ENCODE peak calls at places on chromosomes 3 and 15, in ten cellular contexts. One of them, this sample, is unnamed.

GRCh38 chr3:50316657-50317242 is 5.8 kb downstream of the HYAL2 start:
- DNase-seq in AG04450: no peak
- DNase-seq in cardiac muscle cell: no peak
- DNase-seq in heart left ventricle: no peak
- DNase-seq in pancreas: no peak
- DNase-seq in osteoblast: peak
- DNase-seq in endothelial cell: no peak
- DNase-seq in tibial artery: no peak
- DNase-seq in K562: peak
- DNase-seq in GM13976: no peak
- DNase-seq in this sample: no peak

GRCh38 chr3:123042413-123042812 is 14.8 kb upstream of the SEMA5B start:
- DNase-seq in AG04450: no peak
- DNase-seq in cardiac muscle cell: no peak
- DNase-seq in heart left ventricle: no peak
- DNase-seq in pancreas: no peak
- DNase-seq in osteoblast: no peak
- DNase-seq in endothelial cell: no peak
- DNase-seq in tibial artery: no peak
- DNase-seq in K562: no peak
- DNase-seq in GM13976: no peak
- DNase-seq in this sample: no peak

GRCh38 chr3:105860649-105861048 is 8.2 kb downstream of the CBLB start:
- DNase-seq in AG04450: no peak
- DNase-seq in cardiac muscle cell: no peak
- DNase-seq in heart left ventricle: no peak
- DNase-seq in pancreas: no peak
- DNase-seq in osteoblast: no peak
- DNase-seq in endothelial cell: no peak
- DNase-seq in tibial artery: no peak
- DNase-seq in K562: no peak
- DNase-seq in GM13976: no peak
- DNase-seq in this sample: no peak

GRCh38 chr3:191136347-191136746 is 62.7 kb upstream of the OSTN start:
- DNase-seq in AG04450: no peak
- DNase-seq in cardiac muscle cell: peak
- DNase-seq in heart left ventricle: no peak
- DNase-seq in pancreas: no peak
- DNase-seq in osteoblast: peak
- DNase-seq in endothelial cell: peak
- DNase-seq in tibial artery: no peak
- DNase-seq in K562: no peak
- DNase-seq in GM13976: peak
- DNase-seq in this sample: no peak

GRCh38 chr3:38227989-38228388 is 37.6 kb upstream of the SLC22A13 start:
- DNase-seq in AG04450: no peak
- DNase-seq in cardiac muscle cell: peak
- DNase-seq in heart left ventricle: no peak
- DNase-seq in pancreas: no peak
- DNase-seq in osteoblast: no peak
- DNase-seq in endothelial cell: no peak
- DNase-seq in tibial artery: no peak
- DNase-seq in K562: no peak
- DNase-seq in GM13976: no peak
- DNase-seq in this sample: no peak

GRCh38 chr3:186483611-186484340 is 60.4 kb downstream of the CRYGS start:
- DNase-seq in AG04450: no peak
- DNase-seq in cardiac muscle cell: no peak
- DNase-seq in heart left ventricle: no peak
- DNase-seq in pancreas: peak
- DNase-seq in osteoblast: no peak
- DNase-seq in endothelial cell: no peak
- DNase-seq in tibial artery: no peak
- DNase-seq in K562: no peak
- DNase-seq in GM13976: no peak
- DNase-seq in this sample: no peak

GRCh38 chr15:44595246-44595645 is 58.3 kb downstream of the EIF3J start:
- DNase-seq in AG04450: no peak
- DNase-seq in cardiac muscle cell: no peak
- DNase-seq in heart left ventricle: no peak
- DNase-seq in pancreas: no peak
- DNase-seq in osteoblast: no peak
- DNase-seq in endothelial cell: no peak
- DNase-seq in tibial artery: no peak
- DNase-seq in K562: no peak
- DNase-seq in GM13976: no peak
- DNase-seq in this sample: no peak

GRCh38 chr3:46672349-46672695 is 21.2 kb downstream of the ALS2CL start:
- DNase-seq in AG04450: no peak
- DNase-seq in cardiac muscle cell: no peak
- DNase-seq in heart left ventricle: peak
- DNase-seq in pancreas: peak
- DNase-seq in osteoblast: peak
- DNase-seq in endothelial cell: no peak
- DNase-seq in tibial artery: peak
- DNase-seq in K562: no peak
- DNase-seq in GM13976: no peak
- DNase-seq in this sample: no peak

GRCh38 chr3:184635126-184635525 is 73.5 kb downstream of the EPHB3 start:
- DNase-seq in AG04450: no peak
- DNase-seq in cardiac muscle cell: no peak
- DNase-seq in heart left ventricle: peak
- DNase-seq in pancreas: no peak
- DNase-seq in osteoblast: peak
- DNase-seq in endothelial cell: no peak
- DNase-seq in tibial artery: no peak
- DNase-seq in K562: no peak
- DNase-seq in GM13976: no peak
- DNase-seq in this sample: no peak

GRCh38 chr3:171417813-171418212 is 42.4 kb downstream of the TNIK start:
- DNase-seq in AG04450: peak
- DNase-seq in cardiac muscle cell: peak
- DNase-seq in heart left ventricle: no peak
- DNase-seq in pancreas: no peak
- DNase-seq in osteoblast: peak
- DNase-seq in endothelial cell: no peak
- DNase-seq in tibial artery: no peak
- DNase-seq in K562: no peak
- DNase-seq in GM13976: no peak
- DNase-seq in this sample: no peak

DNA sequence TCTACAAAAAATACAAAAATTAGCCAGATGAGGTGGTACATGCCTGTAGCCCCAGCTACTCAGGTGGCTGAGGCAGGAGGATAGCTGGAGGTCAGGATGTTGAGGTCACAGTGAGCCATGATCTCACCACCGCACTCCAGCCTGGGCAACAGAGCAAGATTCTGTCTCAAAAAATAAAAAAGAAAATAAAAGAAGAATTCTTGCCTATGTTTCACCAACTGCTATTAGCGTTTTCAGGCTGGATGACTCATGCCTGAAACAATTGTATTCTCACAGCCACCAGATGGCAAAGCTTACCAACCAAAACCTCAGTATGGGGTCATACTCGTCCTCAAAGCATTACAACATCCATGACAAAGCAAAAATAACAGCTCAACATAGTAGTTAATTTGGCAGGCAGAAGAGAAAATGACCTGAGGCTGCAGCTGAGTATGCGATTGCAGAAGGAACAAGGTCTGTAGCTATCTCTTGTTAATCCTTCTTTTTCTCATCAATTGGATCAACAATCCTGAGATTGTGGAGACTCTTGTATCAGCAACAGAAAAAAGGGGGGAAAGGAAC is 52.2 kb downstream of the TP53BP1 start:
- DNase-seq in AG04450: peak
- DNase-seq in cardiac muscle cell: peak
- DNase-seq in heart left ventricle: no peak
- DNase-seq in pancreas: no peak
- DNase-seq in osteoblast: peak
- DNase-seq in endothelial cell: no peak
- DNase-seq in tibial artery: no peak
- DNase-seq in K562: peak
- DNase-seq in GM13976: peak
- DNase-seq in this sample: no peak
- TF ChIP-seq CTCF in AG04450: peak
- TF ChIP-seq CTCF in cardiac muscle cell: peak
- TF ChIP-seq CTCF in heart left ventricle: peak
- TF ChIP-seq CTCF in pancreas: no peak
- TF ChIP-seq CTCF in osteoblast: peak
- TF ChIP-seq CTCF in endothelial cell: no peak
- TF ChIP-seq CTCF in tibial artery: peak
- TF ChIP-seq CTCF in K562: peak
- TF ChIP-seq CTCF in GM13976: no peak
- TF ChIP-seq CTCF in this sample: peak

DNA sequence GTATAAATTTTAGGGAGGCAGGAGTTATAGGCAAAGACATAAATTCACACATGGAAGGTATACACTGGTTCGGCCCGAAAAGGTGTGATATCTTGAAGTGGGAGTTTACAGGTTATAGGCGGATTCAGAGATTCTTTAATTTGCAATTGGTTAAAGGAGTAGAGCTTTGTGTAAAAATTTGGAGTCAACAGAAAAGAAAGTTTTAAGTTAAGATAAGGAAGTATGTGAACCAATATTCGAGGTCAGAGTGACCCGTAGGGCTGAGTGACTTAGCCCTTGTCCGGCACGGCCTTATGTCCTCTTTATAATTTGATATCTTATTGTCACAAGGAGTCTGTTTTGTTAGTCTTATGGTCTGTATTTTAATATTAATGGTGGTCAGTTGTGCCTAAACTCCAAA is 10.6 kb upstream of the THSD4 start:
- DNase-seq in AG04450: no peak
- DNase-seq in cardiac muscle cell: no peak
- DNase-seq in heart left ventricle: no peak
- DNase-seq in pancreas: no peak
- DNase-seq in osteoblast: no peak
- DNase-seq in endothelial cell: no peak
- DNase-seq in tibial artery: no peak
- DNase-seq in K562: no peak
- DNase-seq in GM13976: no peak
- DNase-seq in this sample: no peak
- TF ChIP-seq CTCF in AG04450: no peak
- TF ChIP-seq CTCF in cardiac muscle cell: no peak
- TF ChIP-seq CTCF in heart left ventricle: no peak
- TF ChIP-seq CTCF in pancreas: no peak
- TF ChIP-seq CTCF in osteoblast: no peak
- TF ChIP-seq CTCF in endothelial cell: no peak
- TF ChIP-seq CTCF in tibial artery: no peak
- TF ChIP-seq CTCF in K562: no peak
- TF ChIP-seq CTCF in GM13976: no peak
- TF ChIP-seq CTCF in this sample: no peak

DNA sequence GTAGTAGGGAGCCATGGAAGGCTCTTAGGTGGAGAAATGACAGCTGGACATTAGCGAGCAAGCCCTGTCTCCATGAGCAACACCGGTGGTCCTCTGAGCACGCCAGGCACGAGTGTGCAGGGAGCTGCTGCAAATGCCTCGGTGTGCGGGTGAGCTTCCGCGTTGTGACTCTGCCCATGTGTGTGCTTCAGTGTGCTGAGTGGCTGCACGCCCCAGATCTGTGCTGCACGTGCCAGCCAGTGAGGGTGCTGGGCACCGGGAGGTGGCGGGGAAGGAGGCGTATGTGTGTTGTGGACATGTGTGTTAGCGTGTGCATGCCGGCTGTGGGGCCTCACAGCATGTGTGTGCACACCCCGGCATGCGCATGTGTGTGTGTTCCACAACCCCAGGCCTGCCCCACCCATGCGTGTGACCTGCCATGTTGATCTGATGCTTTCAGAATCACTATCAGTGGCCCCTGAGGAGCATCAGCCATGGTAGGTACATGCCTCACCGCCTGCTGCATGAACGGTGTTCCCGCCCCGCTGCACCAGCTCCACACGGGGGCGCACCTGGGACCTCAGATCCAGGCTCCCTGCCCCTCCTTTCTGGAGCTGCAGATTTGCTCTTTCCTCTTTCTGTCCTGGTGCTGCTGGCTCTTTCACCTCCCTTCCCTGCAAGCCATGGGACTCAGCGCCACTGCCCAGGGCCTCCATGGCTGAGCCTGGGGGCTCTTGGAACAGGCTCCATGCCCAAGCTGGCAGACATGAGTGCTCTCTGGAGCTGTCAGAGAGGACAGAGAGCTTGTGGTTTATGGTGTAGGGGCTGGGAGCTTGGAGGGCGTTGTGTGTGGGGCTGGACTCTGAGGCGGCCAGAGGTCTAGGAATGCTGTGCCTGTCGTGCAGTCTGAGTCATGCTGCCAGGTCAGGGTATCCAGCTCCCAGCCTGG is 169.4 kb downstream of the TBC1D2B start:
- DNase-seq in AG04450: no peak
- DNase-seq in cardiac muscle cell: peak
- DNase-seq in heart left ventricle: no peak
- DNase-seq in pancreas: peak
- DNase-seq in osteoblast: peak
- DNase-seq in endothelial cell: peak
- DNase-seq in tibial artery: no peak
- DNase-seq in K562: peak
- DNase-seq in GM13976: peak
- DNase-seq in this sample: no peak
- TF ChIP-seq CTCF in AG04450: peak
- TF ChIP-seq CTCF in cardiac muscle cell: peak
- TF ChIP-seq CTCF in heart left ventricle: peak
- TF ChIP-seq CTCF in pancreas: no peak
- TF ChIP-seq CTCF in osteoblast: no peak
- TF ChIP-seq CTCF in endothelial cell: peak
- TF ChIP-seq CTCF in tibial artery: peak
- TF ChIP-seq CTCF in K562: peak
- TF ChIP-seq CTCF in GM13976: peak
- TF ChIP-seq CTCF in this sample: no peak

GRCh38 chr15:79678032-79678701 is 218.6 kb downstream of the MTHFS start:
- DNase-seq in AG04450: no peak
- DNase-seq in cardiac muscle cell: no peak
- DNase-seq in heart left ventricle: no peak
- DNase-seq in pancreas: no peak
- DNase-seq in osteoblast: no peak
- DNase-seq in endothelial cell: no peak
- DNase-seq in tibial artery: no peak
- DNase-seq in K562: no peak
- DNase-seq in GM13976: no peak
- DNase-seq in this sample: no peak

GRCh38 chr15:79676621-79677020 is 220.2 kb downstream of the MTHFS start:
- DNase-seq in AG04450: no peak
- DNase-seq in cardiac muscle cell: no peak
- DNase-seq in heart left ventricle: no peak
- DNase-seq in pancreas: no peak
- DNase-seq in osteoblast: no peak
- DNase-seq in endothelial cell: no peak
- DNase-seq in tibial artery: no peak
- DNase-seq in K562: no peak
- DNase-seq in GM13976: no peak
- DNase-seq in this sample: no peak

GRCh38 chr15:79673416-79674123 is 223.2 kb downstream of the MTHFS start:
- DNase-seq in AG04450: no peak
- DNase-seq in cardiac muscle cell: peak
- DNase-seq in heart left ventricle: no peak
- DNase-seq in pancreas: no peak
- DNase-seq in osteoblast: peak
- DNase-seq in endothelial cell: no peak
- DNase-seq in tibial artery: no peak
- DNase-seq in K562: no peak
- DNase-seq in GM13976: peak
- DNase-seq in this sample: no peak

GRCh38 chr15:79674124-79674465 is 222.7 kb downstream of the MTHFS start:
- DNase-seq in AG04450: no peak
- DNase-seq in cardiac muscle cell: no peak
- DNase-seq in heart left ventricle: no peak
- DNase-seq in pancreas: no peak
- DNase-seq in osteoblast: no peak
- DNase-seq in endothelial cell: no peak
- DNase-seq in tibial artery: no peak
- DNase-seq in K562: no peak
- DNase-seq in GM13976: no peak
- DNase-seq in this sample: no peak

GRCh38 chr15:79675982-79676381 is 220.8 kb downstream of the MTHFS start:
- DNase-seq in AG04450: no peak
- DNase-seq in cardiac muscle cell: no peak
- DNase-seq in heart left ventricle: no peak
- DNase-seq in pancreas: no peak
- DNase-seq in osteoblast: no peak
- DNase-seq in endothelial cell: no peak
- DNase-seq in tibial artery: no peak
- DNase-seq in K562: no peak
- DNase-seq in GM13976: no peak
- DNase-seq in this sample: no peak
- TF ChIP-seq CTCF in AG04450: peak
- TF ChIP-seq CTCF in cardiac muscle cell: no peak
- TF ChIP-seq CTCF in heart left ventricle: no peak
- TF ChIP-seq CTCF in pancreas: no peak
- TF ChIP-seq CTCF in osteoblast: peak
- TF ChIP-seq CTCF in endothelial cell: peak
- TF ChIP-seq CTCF in tibial artery: no peak
- TF ChIP-seq CTCF in K562: no peak
- TF ChIP-seq CTCF in GM13976: no peak
- TF ChIP-seq CTCF in this sample: peak